ENCODE peak calls at places on chromosomes 6 and 20, in four cellular contexts. One of them, this sample, is unnamed.
A peak's percentile ranks its signal among the peaks of the same experiment; 100 is the strongest.

GRCh38 chr6:138109042-138109997 is 2.1 kb upstream of the PERP start:
- DNase-seq in activated gamma-delta T cell treated with Interleukin-2 at 50 U/mL for 16 hours: peak; percentile 79
- DNase-seq in cardiac fibroblast: peak; percentile 80
- DNase-seq in activated T-cell treated with anti-CD3 and anti-CD28 coated beads, Interleukin-2, amount 50 U/mL, for 72 hours: peak; percentile 77
- DNase-seq in this sample: peak; percentile 73

GRCh38 chr20:7155282-7155681 is 387.8 kb downstream of the BMP2 start:
- DNase-seq in activated gamma-delta T cell treated with Interleukin-2 at 50 U/mL for 16 hours: no peak
- DNase-seq in activated T-cell treated with anti-CD3 and anti-CD28 coated beads, Interleukin-2, amount 50 U/mL, for 72 hours: no peak
- DNase-seq in cardiac fibroblast: no peak
- DNase-seq in this sample: no peak

GRCh38 chr6:132733288-132733687 is 19.4 kb upstream of the VNN1 start:
- DNase-seq in activated T-cell treated with anti-CD3 and anti-CD28 coated beads, Interleukin-2, amount 50 U/mL, for 72 hours: no peak
- DNase-seq in activated gamma-delta T cell treated with Interleukin-2 at 50 U/mL for 16 hours: no peak
- DNase-seq in cardiac fibroblast: no peak
- DNase-seq in this sample: no peak

GRCh38 chr20:58982406-58983114 is 1.5 kb downstream of the NELFCD start:
- DNase-seq in activated gamma-delta T cell treated with Interleukin-2 at 50 U/mL for 16 hours: no peak
- DNase-seq in cardiac fibroblast: no peak
- DNase-seq in activated T-cell treated with anti-CD3 and anti-CD28 coated beads, Interleukin-2, amount 50 U/mL, for 72 hours: no peak
- DNase-seq in this sample: no peak

GRCh38 chr6:150150821-150151646 is 8.2 kb downstream of the PPP1R14C start:
- DNase-seq in cardiac fibroblast: no peak
- DNase-seq in activated T-cell treated with anti-CD3 and anti-CD28 coated beads, Interleukin-2, amount 50 U/mL, for 72 hours: no peak
- DNase-seq in activated gamma-delta T cell treated with Interleukin-2 at 50 U/mL for 16 hours: no peak
- DNase-seq in this sample: no peak

GRCh38 chr6:52330470-52330869 is 31.5 kb upstream of the PAQR8 start:
- DNase-seq in activated T-cell treated with anti-CD3 and anti-CD28 coated beads, Interleukin-2, amount 50 U/mL, for 72 hours: no peak
- DNase-seq in activated gamma-delta T cell treated with Interleukin-2 at 50 U/mL for 16 hours: no peak
- DNase-seq in cardiac fibroblast: no peak
- DNase-seq in this sample: no peak

GRCh38 chr6:19551611-19552010 is 285.6 kb upstream of the ID4 start:
- DNase-seq in activated T-cell treated with anti-CD3 and anti-CD28 coated beads, Interleukin-2, amount 50 U/mL, for 72 hours: no peak
- DNase-seq in cardiac fibroblast: no peak
- DNase-seq in activated gamma-delta T cell treated with Interleukin-2 at 50 U/mL for 16 hours: no peak
- DNase-seq in this sample: no peak

GRCh38 chr20:61660559-61660958 is 405.1 kb downstream of the TAF4 start:
- DNase-seq in activated gamma-delta T cell treated with Interleukin-2 at 50 U/mL for 16 hours: no peak
- DNase-seq in activated T-cell treated with anti-CD3 and anti-CD28 coated beads, Interleukin-2, amount 50 U/mL, for 72 hours: no peak
- DNase-seq in cardiac fibroblast: no peak
- DNase-seq in this sample: no peak

GRCh38 chr6:87378947-87379346 is 28.8 kb upstream of the CFAP206 start:
- DNase-seq in activated gamma-delta T cell treated with Interleukin-2 at 50 U/mL for 16 hours: no peak
- DNase-seq in activated T-cell treated with anti-CD3 and anti-CD28 coated beads, Interleukin-2, amount 50 U/mL, for 72 hours: no peak
- DNase-seq in cardiac fibroblast: no peak
- DNase-seq in this sample: no peak

GRCh38 chr20:48627737-48628128 is 200.1 kb downstream of the PREX1 start:
- DNase-seq in cardiac fibroblast: no peak
- DNase-seq in activated T-cell treated with anti-CD3 and anti-CD28 coated beads, Interleukin-2, amount 50 U/mL, for 72 hours: no peak
- DNase-seq in activated gamma-delta T cell treated with Interleukin-2 at 50 U/mL for 16 hours: no peak
- DNase-seq in this sample: no peak

GRCh38 chr20:33711446-33711738 is 8.7 kb downstream of the PXMP4 start:
- DNase-seq in activated gamma-delta T cell treated with Interleukin-2 at 50 U/mL for 16 hours: no peak
- DNase-seq in cardiac fibroblast: no peak
- DNase-seq in activated T-cell treated with anti-CD3 and anti-CD28 coated beads, Interleukin-2, amount 50 U/mL, for 72 hours: no peak
- DNase-seq in this sample: no peak

GRCh38 chr6:56490994-56491393 is 151.7 kb downstream of the DST start:
- DNase-seq in cardiac fibroblast: peak; percentile 36
- DNase-seq in activated gamma-delta T cell treated with Interleukin-2 at 50 U/mL for 16 hours: no peak
- DNase-seq in activated T-cell treated with anti-CD3 and anti-CD28 coated beads, Interleukin-2, amount 50 U/mL, for 72 hours: no peak
- DNase-seq in this sample: no peak

GRCh38 chr20:37282558-37282957 is 6.9 kb upstream of the MANBAL start:
- DNase-seq in activated gamma-delta T cell treated with Interleukin-2 at 50 U/mL for 16 hours: no peak
- DNase-seq in cardiac fibroblast: peak; percentile 84
- DNase-seq in activated T-cell treated with anti-CD3 and anti-CD28 coated beads, Interleukin-2, amount 50 U/mL, for 72 hours: no peak
- DNase-seq in this sample: no peak

GRCh38 chr20:41261260-41261659 is 56.3 kb downstream of the ZHX3 start:
- DNase-seq in activated gamma-delta T cell treated with Interleukin-2 at 50 U/mL for 16 hours: no peak
- DNase-seq in cardiac fibroblast: no peak
- DNase-seq in activated T-cell treated with anti-CD3 and anti-CD28 coated beads, Interleukin-2, amount 50 U/mL, for 72 hours: no peak
- DNase-seq in this sample: no peak

GRCh38 chr6:2659882-2660281 is 90.8 kb downstream of the MYLK4 start:
- DNase-seq in cardiac fibroblast: no peak
- DNase-seq in activated gamma-delta T cell treated with Interleukin-2 at 50 U/mL for 16 hours: no peak
- DNase-seq in activated T-cell treated with anti-CD3 and anti-CD28 coated beads, Interleukin-2, amount 50 U/mL, for 72 hours: no peak
- DNase-seq in this sample: no peak

GRCh38 chr20:51059862-51060261 is 37.0 kb upstream of the KCNG1 start:
- DNase-seq in activated T-cell treated with anti-CD3 and anti-CD28 coated beads, Interleukin-2, amount 50 U/mL, for 72 hours: no peak
- DNase-seq in cardiac fibroblast: peak; percentile 12
- DNase-seq in activated gamma-delta T cell treated with Interleukin-2 at 50 U/mL for 16 hours: no peak
- DNase-seq in this sample: no peak

GRCh38 chr6:26031151-26031594 is 56.1 kb upstream of the HFE start:
- DNase-seq in activated T-cell treated with anti-CD3 and anti-CD28 coated beads, Interleukin-2, amount 50 U/mL, for 72 hours: no peak
- DNase-seq in activated gamma-delta T cell treated with Interleukin-2 at 50 U/mL for 16 hours: no peak
- DNase-seq in cardiac fibroblast: no peak
- DNase-seq in this sample: no peak

GRCh38 chr6:63263456-63263855 is 52.2 kb downstream of the FKBP1C start:
- DNase-seq in activated gamma-delta T cell treated with Interleukin-2 at 50 U/mL for 16 hours: no peak
- DNase-seq in cardiac fibroblast: no peak
- DNase-seq in activated T-cell treated with anti-CD3 and anti-CD28 coated beads, Interleukin-2, amount 50 U/mL, for 72 hours: no peak
- DNase-seq in this sample: no peak

GRCh38 chr20:35539756-35540212 is 2.1 kb upstream of the ERGIC3 start:
- DNase-seq in activated gamma-delta T cell treated with Interleukin-2 at 50 U/mL for 16 hours: no peak
- DNase-seq in cardiac fibroblast: peak; percentile 15
- DNase-seq in activated T-cell treated with anti-CD3 and anti-CD28 coated beads, Interleukin-2, amount 50 U/mL, for 72 hours: peak; percentile 35
- DNase-seq in this sample: no peak

GRCh38 chr6:126040826-126041225 is 54.5 kb downstream of the TRMT11 start:
- DNase-seq in activated T-cell treated with anti-CD3 and anti-CD28 coated beads, Interleukin-2, amount 50 U/mL, for 72 hours: no peak
- DNase-seq in activated gamma-delta T cell treated with Interleukin-2 at 50 U/mL for 16 hours: no peak
- DNase-seq in cardiac fibroblast: peak; percentile 78
- DNase-seq in this sample: no peak

GRCh38 chr6:119148102-119148824 is 69.8 kb upstream of the FAM184A start:
- DNase-seq in activated T-cell treated with anti-CD3 and anti-CD28 coated beads, Interleukin-2, amount 50 U/mL, for 72 hours: no peak
- DNase-seq in activated gamma-delta T cell treated with Interleukin-2 at 50 U/mL for 16 hours: no peak
- DNase-seq in cardiac fibroblast: peak; percentile 93
- DNase-seq in this sample: peak; percentile 34

GRCh38 chr6:15904651-15905376 is 224.1 kb upstream of the MYLIP start:
- DNase-seq in activated gamma-delta T cell treated with Interleukin-2 at 50 U/mL for 16 hours: no peak
- DNase-seq in cardiac fibroblast: no peak
- DNase-seq in activated T-cell treated with anti-CD3 and anti-CD28 coated beads, Interleukin-2, amount 50 U/mL, for 72 hours: no peak
- DNase-seq in this sample: no peak

GRCh38 chr20:45104786-45105185 is 3.9 kb upstream of the KCNS1 start:
- DNase-seq in activated T-cell treated with anti-CD3 and anti-CD28 coated beads, Interleukin-2, amount 50 U/mL, for 72 hours: no peak
- DNase-seq in cardiac fibroblast: peak; percentile 80
- DNase-seq in activated gamma-delta T cell treated with Interleukin-2 at 50 U/mL for 16 hours: no peak
- DNase-seq in this sample: no peak

GRCh38 chr20:24208652-24209051 is 220.1 kb upstream of the GGTLC1 start:
- DNase-seq in activated gamma-delta T cell treated with Interleukin-2 at 50 U/mL for 16 hours: no peak
- DNase-seq in activated T-cell treated with anti-CD3 and anti-CD28 coated beads, Interleukin-2, amount 50 U/mL, for 72 hours: no peak
- DNase-seq in cardiac fibroblast: no peak
- DNase-seq in this sample: no peak

GRCh38 chr6:56350857-56351256 is 103.5 kb upstream of the COL21A1 start:
- DNase-seq in activated T-cell treated with anti-CD3 and anti-CD28 coated beads, Interleukin-2, amount 50 U/mL, for 72 hours: no peak
- DNase-seq in cardiac fibroblast: no peak
- DNase-seq in activated gamma-delta T cell treated with Interleukin-2 at 50 U/mL for 16 hours: no peak
- DNase-seq in this sample: no peak